ENCODE peak calls at places on chromosomes 5 and 9, in nine cellular contexts. N is A549, R is natural killer cell, Q is activated B cell treated with CpG ODN at 0.5 μM for 24 hours, Z is ovary, E is heart left ventricle, S is hepatocyte, K is cardiac fibroblast, M is MCF 10A. L is an unnamed sample.

GRCh38 chr9:114450833-114451706 is 54.2 kb downstream of the WHRN start:
- DNase-seq in N (no peak), R (no peak), Q (no peak), Z (no peak), E (no peak), S (no peak), K (no peak), M (no peak), L (no peak)

GRCh38 chr5:160349249-160349965 is 21.0 kb downstream of the C1QTNF2 start:
- DNase-seq in N (no peak), R (no peak), Q (no peak), Z (no peak), E (no peak), S (no peak), K (no peak), M (no peak), L (no peak)

GRCh38 chr5:61186634-61187033 is 24.4 kb upstream of the SMIM15 start:
- DNase-seq in N (no peak), R (no peak), Q (no peak), Z (no peak), E (no peak), S (no peak), K (no peak), M (no peak), L (no peak)

GRCh38 chr5:121273818-121274433 is 577.8 kb upstream of the FTMT start:
- DNase-seq in N (peak), R (no peak), Q (no peak), Z (no peak), E (no peak), S (peak), K (peak), M (peak), L (no peak)

GRCh38 chr5:41793156-41793770 is 77.0 kb downstream of the OXCT1 start:
- DNase-seq in N (no peak), R (no peak), Q (no peak), Z (no peak), E (no peak), S (peak), K (peak), M (peak), L (no peak)

GRCh38 chr5:23490993-23491392 is 16.4 kb upstream of the PRDM9 start:
- DNase-seq in N (no peak), R (no peak), Q (no peak), Z (no peak), E (no peak), S (no peak), K (no peak), M (no peak), L (no peak)

GRCh38 chr9:122314193-122314592 is 49.5 kb downstream of the MRRF start:
- DNase-seq in N (no peak), R (no peak), Q (no peak), Z (no peak), E (no peak), S (no peak), K (no peak), M (no peak), L (no peak)

GRCh38 chr9:13110766-13111400 is 168.6 kb downstream of the MPDZ start:
- DNase-seq in N (no peak), R (no peak), Q (no peak), Z (peak), E (peak), S (no peak), K (peak), M (peak), L (no peak)

GRCh38 chr5:154097031-154097430 is 58.3 kb downstream of the MFAP3 start:
- DNase-seq in N (no peak), R (no peak), Q (no peak), Z (no peak), E (no peak), S (peak), K (no peak), M (peak), L (no peak)

GRCh38 chr5:36239370-36240293 is 2.1 kb downstream of the NADK2 start:
- DNase-seq in N (no peak), R (no peak), Q (no peak), Z (no peak), E (no peak), S (no peak), K (no peak), M (peak), L (no peak)

GRCh38 chr5:16593013-16593412 is 23.8 kb downstream of the RETREG1 start:
- DNase-seq in N (no peak), R (no peak), Q (no peak), Z (no peak), E (no peak), S (no peak), K (peak), M (peak), L (no peak)

GRCh38 chr5:9632495-9632894 is 2.3 kb upstream of the TAS2R1 start:
- DNase-seq in N (no peak), R (no peak), Q (no peak), Z (no peak), E (no peak), S (no peak), K (no peak), M (no peak), L (no peak)

GRCh38 chr5:67998709-67999251 is 216.8 kb upstream of the PIK3R1 start:
- DNase-seq in N (peak), R (no peak), Q (no peak), Z (no peak), E (peak), S (no peak), K (peak), M (peak), L (no peak)

GRCh38 chr5:178538624-178539344 is 51.4 kb downstream of the COL23A1 start:
- DNase-seq in N (no peak), R (no peak), Q (no peak), Z (no peak), E (no peak), S (no peak), K (no peak), M (no peak), L (no peak)

GRCh38 chr9:37730256-37730655 is 23.3 kb upstream of the TRMT10B start:
- DNase-seq in N (no peak), R (no peak), Q (no peak), Z (no peak), E (no peak), S (no peak), K (no peak), M (no peak), L (no peak)

GRCh38 chr5:57315941-57316340 is 142.1 kb downstream of the GPBP1 start:
- DNase-seq in N (no peak), R (no peak), Q (no peak), Z (no peak), E (no peak), S (no peak), K (no peak), M (no peak), L (no peak)

GRCh38 chr9:131395745-131396479 is 2.0 kb downstream of the PRRC2B start:
- DNase-seq in N (no peak), R (no peak), Q (no peak), Z (no peak), E (no peak), S (no peak), K (no peak), M (peak), L (no peak)
- TF ChIP-seq CTCF in N (no peak), R (no peak), Q (no peak), Z (no peak), E (no peak), S (no peak), K (no peak), M (no peak), L (no peak)

GRCh38 chr5:76703707-76704106 is 12.2 kb upstream of the F2R start:
- DNase-seq in N (no peak), R (no peak), Q (no peak), Z (no peak), E (no peak), S (no peak), K (no peak), M (peak), L (no peak)
- TF ChIP-seq CTCF in N (no peak), R (no peak), Q (no peak), Z (no peak), E (no peak), S (no peak), K (no peak), M (no peak), L (no peak)

GRCh38 chr5:115098041-115098702 is 71.5 kb downstream of the TRIM36 start:
- DNase-seq in N (peak), R (no peak), Q (no peak), Z (no peak), E (no peak), S (peak), K (peak), M (peak), L (peak)
- TF ChIP-seq CTCF in N (peak), R (peak), Q (no peak), Z (peak), E (peak), S (peak), K (peak), M (peak), L (peak)

GRCh38 chr5:39151731-39152130 is 67.6 kb downstream of the FYB1 start:
- DNase-seq in N (no peak), R (no peak), Q (no peak), Z (no peak), E (no peak), S (no peak), K (no peak), M (no peak), L (no peak)

GRCh38 chr5:39149966-39150365 is 69.4 kb downstream of the FYB1 start:
- DNase-seq in N (no peak), R (no peak), Q (no peak), Z (no peak), E (no peak), S (no peak), K (no peak), M (no peak), L (no peak)

GRCh38 chr5:39146831-39147540 is 72.4 kb downstream of the FYB1 start:
- DNase-seq in N (no peak), R (no peak), Q (no peak), Z (no peak), E (no peak), S (no peak), K (no peak), M (no peak), L (no peak)

GRCh38 chr5:39148983-39149534 is 70.3 kb downstream of the FYB1 start:
- DNase-seq in N (peak), R (no peak), Q (no peak), Z (no peak), E (no peak), S (no peak), K (peak), M (peak), L (no peak)
- TF ChIP-seq CTCF in N (peak), R (peak), Q (no peak), Z (no peak), E (peak), S (peak), K (peak), M (peak), L (peak)

DNA sequence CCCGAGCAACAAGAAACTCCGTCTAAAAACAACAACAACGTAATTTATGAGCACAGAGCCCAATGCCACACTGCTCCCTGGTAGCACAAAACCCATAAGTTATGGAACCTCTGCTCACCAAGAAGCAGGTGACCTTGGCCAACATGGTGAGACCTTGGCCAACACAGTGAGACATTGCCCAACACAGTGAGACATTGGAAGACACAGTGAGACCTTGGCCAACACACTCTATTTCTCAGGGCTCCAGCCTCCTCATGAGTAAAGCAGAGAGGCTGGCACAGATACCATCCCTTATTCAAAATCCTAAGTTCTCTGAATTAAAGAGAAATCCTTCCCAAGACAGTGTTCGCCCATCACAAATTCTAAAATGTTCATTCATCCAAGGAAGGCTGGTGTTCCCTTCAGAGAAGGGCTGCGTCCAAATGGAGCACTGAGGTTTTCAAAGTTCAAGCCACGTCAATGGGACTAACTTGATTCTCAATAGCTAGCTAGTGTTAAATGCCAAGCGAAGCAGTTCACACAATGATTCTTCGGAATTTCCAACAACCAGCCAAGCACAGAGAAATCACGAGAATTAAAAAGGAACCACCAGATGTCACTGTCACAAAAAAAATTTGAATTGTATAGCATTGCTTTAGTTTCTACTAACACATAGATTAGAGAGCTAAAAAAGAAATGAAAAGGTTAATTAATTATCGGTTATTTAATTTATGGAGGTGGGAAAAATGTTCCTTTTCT is 29.4 kb downstream of the TTC39B start:
- DNase-seq in N (peak), R (no peak), Q (no peak), Z (no peak), E (no peak), S (no peak), K (peak), M (peak), L (no peak)
- TF ChIP-seq CTCF in N (peak), R (peak), Q (no peak), Z (peak), E (no peak), S (peak), K (no peak), M (peak), L (peak)

L was measured in endothelial cell.